ENCODE peak calls at places on chromosomes 4 and X, in ten cellular contexts. Z is Peyer's patch; S is IMR-90; K is mammary epithelial cell; O is CD8-positive, alpha-beta T cell; G is uterus; L is brain microvascular endothelial cell; E is trophoblast cell; X is bronchial epithelial cell; J is CD8-positive, alpha-beta memory T cell. I is an unnamed sample. For H3K27me3, the result is how much of the 10 kb centered on the place peaks cover.

GRCh38 chrX:78035061-78035460 is 65.6 kb upstream of the PGAM4 start:
- DNase-seq in X (no peak), L (no peak), S (no peak), O (no peak), E (no peak), Z (no peak), J (no peak), G (no peak), K (no peak), I (no peak)

GRCh38 chrX:53728506-53728905 is 42.0 kb upstream of the HUWE1 start:
- DNase-seq in O (no peak), S (no peak), X (no peak), Z (no peak), E (no peak), J (no peak), G (no peak), K (no peak), L (no peak), I (no peak)

GRCh38 chrX:1576201-1577101 is 15.0 kb upstream of the AKAP17A start:
- DNase-seq in Z (no peak), L (no peak), J (no peak), X (no peak), S (no peak), G (no peak), K (no peak), O (no peak), E (no peak), I (peak)

GRCh38 chr4:169137555-169137920 is 127.5 kb upstream of the CBR4 start:
- DNase-seq in K (no peak), X (no peak), G (no peak), Z (no peak), E (no peak), L (no peak), S (no peak), O (no peak), J (no peak), I (no peak)

GRCh38 chr4:183256756-183257385 is 63.2 kb downstream of the CLDN22 start:
- DNase-seq in G (peak), L (peak), O (peak), J (peak), K (peak), X (peak), Z (peak), S (peak), E (no peak), I (peak)

GRCh38 chr4:159547645-159548308 is 444.9 kb downstream of the RAPGEF2 start:
- DNase-seq in O (no peak), X (peak), S (no peak), K (peak), G (no peak), L (no peak), J (no peak), E (no peak), Z (no peak), I (no peak)

GRCh38 chr4:85732124-85732523 is 257.2 kb downstream of the ARHGAP24 start:
- DNase-seq in Z (no peak), L (no peak), O (no peak), G (no peak), J (no peak), K (no peak), S (no peak), X (no peak), E (no peak), I (no peak)

GRCh38 chrX:107482046-107482445 is 32.6 kb downstream of the FRMPD3 start:
- DNase-seq in S (no peak), Z (no peak), L (no peak), K (no peak), G (no peak), O (no peak), X (no peak), E (no peak), J (no peak), I (no peak)

GRCh38 chr4:3257691-3258482 is 8.9 kb downstream of the MSANTD1 start:
- DNase-seq in Z (peak), G (no peak), L (no peak), X (peak), O (no peak), J (peak), S (peak), K (peak), E (no peak), I (no peak)

GRCh38 chrX:2967584-2967983 is 38.4 kb upstream of the ARSD start:
- DNase-seq in G (no peak), O (no peak), S (no peak), X (no peak), E (no peak), Z (no peak), J (no peak), K (no peak), L (no peak), I (no peak)

GRCh38 chr4:81445196-81445595 is 26.5 kb downstream of the RASGEF1B start:
- DNase-seq in L (no peak), G (no peak), J (no peak), X (no peak), K (no peak), Z (no peak), E (no peak), O (no peak), S (peak), I (no peak)

GRCh38 chrX:131332331-131332730 is 43.2 kb upstream of the IGSF1 start:
- DNase-seq in O (no peak), J (no peak), X (no peak), L (no peak), G (no peak), Z (no peak), E (no peak), S (no peak), K (no peak), I (no peak)

GRCh38 chr4:7828011-7828720 is 111.5 kb downstream of the AFAP1 start:
- DNase-seq in K (peak), X (peak), E (no peak), J (peak), O (peak), G (peak), S (peak), L (peak), Z (no peak), I (peak)

GRCh38 chrX:45322382-45322781 is 121.7 kb upstream of the DIPK2B start:
- DNase-seq in G (peak), L (peak), K (peak), Z (no peak), E (peak), J (no peak), X (peak), S (peak), O (no peak), I (peak)

GRCh38 chrX:55709735-55710134 is 7.8 kb upstream of the RRAGB start:
- DNase-seq in J (no peak), L (no peak), Z (no peak), O (no peak), X (peak), E (no peak), K (peak), S (no peak), G (no peak), I (no peak)

GRCh38 chr4:6087669-6088068 is 69.4 kb upstream of the C4orf50 start:
- DNase-seq in Z (no peak), K (no peak), L (peak), G (no peak), X (peak), S (peak), J (no peak), E (no peak), O (no peak), I (no peak)

GRCh38 chr4:6848717-6849305 is 60.8 kb upstream of the TBC1D14 start:
- DNase-seq in O (no peak), X (no peak), K (no peak), G (no peak), Z (no peak), S (peak), L (no peak), J (no peak), E (no peak), I (no peak)

GRCh38 chr4:40629401-40630334 is at the start of gene RBM47:
- DNase-seq in K (peak), O (peak), G (peak), E (peak), Z (peak), J (no peak), L (peak), S (peak), X (peak), I (peak)

GRCh38 chr4:150569384-150569987 is 12.5 kb upstream of the MAB21L2 start:
- DNase-seq in S (peak), O (no peak), E (no peak), X (no peak), G (no peak), K (peak), Z (no peak), L (peak), J (no peak), I (no peak)

GRCh38 chr4:165834116-165834515 is 38.9 kb upstream of the TLL1 start:
- DNase-seq in S (no peak), G (no peak), J (no peak), K (no peak), O (no peak), X (no peak), L (no peak), Z (no peak), E (no peak), I (no peak)

GRCh38 chr4:87734936-87735335 is 64.4 kb upstream of the IBSP start:
- DNase-seq in L (no peak), E (no peak), J (no peak), X (peak), K (peak), G (no peak), S (no peak), Z (no peak), O (no peak), I (no peak)

GRCh38 chr4:154936873-154937272 is 155.8 kb downstream of the RBM46 start:
- DNase-seq in L (no peak), G (no peak), J (no peak), X (no peak), S (no peak), O (no peak), E (no peak), Z (no peak), K (no peak), I (no peak)

GRCh38 chr4:124070688-124071484 is 641.6 kb downstream of the ANKRD50 start:
- DNase-seq in S (peak), G (no peak), X (no peak), O (no peak), L (no peak), K (no peak), E (no peak), Z (no peak), J (no peak), I (no peak)

GRCh38 chr4:14180983-14181601 is 553.6 kb upstream of the BOD1L1 start:
- DNase-seq in K (no peak), O (no peak), Z (no peak), S (peak), G (no peak), J (no peak), L (no peak), E (no peak), X (peak), I (no peak)

GRCh38 chr4:183352546-183352945 is 30.3 kb upstream of the CLDN24 start:
- DNase-seq in Z (no peak), X (no peak), E (no peak), O (no peak), G (no peak), S (no peak), J (no peak), K (no peak), L (no peak), I (no peak)

GRCh38 chr4:164731827-164732474 is 22.0 kb upstream of the SMIM31 start:
- DNase-seq in E (peak), Z (no peak), O (peak), X (peak), K (peak), G (peak), J (peak), S (peak), L (peak), I (peak)

GRCh38 chrX:25968920-25969319 is 169.2 kb upstream of the MAGEB18 start:
- DNase-seq in L (no peak), Z (no peak), K (no peak), O (no peak), X (peak), E (no peak), S (no peak), G (no peak), J (no peak), I (no peak)

GRCh38 chrX:74902806-74903205 is 22.4 kb downstream of the NEXMIF start:
- DNase-seq in X (no peak), J (no peak), K (no peak), E (no peak), G (no peak), L (no peak), S (no peak), O (no peak), Z (no peak), I (no peak)

GRCh38 chrX:22164770-22165388 is 107.8 kb upstream of the CBLL2 start:
- DNase-seq in X (peak), J (no peak), S (peak), K (peak), G (no peak), E (no peak), Z (no peak), O (no peak), L (peak), I (no peak)

GRCh38 chrX:9327747-9328145 is 137.1 kb upstream of the TBL1X start:
- DNase-seq in E (peak), Z (no peak), J (no peak), L (peak), K (peak), X (no peak), O (no peak), S (peak), G (no peak), I (no peak)

GRCh38 chr4:10605056-10605455 is 79.5 kb downstream of the CLNK start:
- DNase-seq in S (peak), Z (no peak), O (no peak), X (no peak), L (peak), K (no peak), G (no peak), J (no peak), E (no peak), I (no peak)

GRCh38 chr4:1258457-1258856 is 9.5 kb upstream of the CTBP1 start:
- DNase-seq in L (no peak), J (no peak), O (no peak), S (no peak), Z (no peak), K (no peak), X (no peak), E (no peak), G (no peak), I (no peak)

GRCh38 chr4:99655315-99656081 is 2.1 kb downstream of the C4orf54 start:
- DNase-seq in L (peak), X (peak), G (no peak), O (no peak), S (peak), E (peak), J (no peak), Z (no peak), K (peak), I (no peak)

DNA sequence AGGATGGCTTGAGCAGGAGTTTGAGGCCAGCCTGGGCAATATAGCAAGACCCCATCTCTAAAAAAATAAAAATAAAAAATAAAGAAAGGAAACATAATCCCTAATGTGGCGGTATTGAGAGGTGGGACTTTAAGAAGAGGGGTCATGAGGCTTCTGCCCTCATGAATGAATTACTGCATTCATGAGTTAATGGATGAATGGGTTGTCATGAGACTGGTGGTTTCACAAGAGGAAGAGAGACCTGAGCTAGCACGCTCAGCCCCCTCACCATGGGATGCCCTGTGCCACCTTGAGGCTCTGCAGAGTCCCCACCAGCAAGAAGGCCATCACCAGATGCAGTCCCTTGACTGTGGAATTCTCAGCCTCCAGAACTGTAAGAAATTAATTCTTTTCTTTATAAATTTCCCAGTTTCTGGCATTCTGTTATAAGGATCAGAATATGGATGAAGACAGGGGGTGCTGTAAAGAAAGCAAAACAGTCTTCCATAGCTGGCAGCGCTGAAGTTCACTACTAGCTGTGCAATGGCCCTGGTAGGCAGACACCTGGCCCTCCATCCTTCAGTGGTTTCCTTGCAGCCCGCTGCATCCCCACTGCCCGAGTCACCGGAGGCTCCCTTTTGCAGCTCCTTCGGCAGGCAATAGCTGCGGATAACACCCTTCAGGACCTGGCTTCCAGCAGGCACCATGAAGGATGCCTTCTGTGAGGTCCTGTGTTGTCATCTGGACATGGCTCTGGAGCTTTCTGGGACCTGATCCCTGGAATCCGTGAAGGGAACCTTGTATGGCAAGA is 44.8 kb upstream of the NSG1 start:
- DNase-seq in E (no peak), Z (no peak), S (no peak), J (no peak), K (no peak), G (no peak), L (no peak), X (no peak), O (no peak), I (no peak)
- H3K27me3 ChIP-seq in E (under half), Z (under half), S (under half), J (under half), K (under half), G (under half), L (under half), X (under half), O (under half), I (under half)

GRCh38 chr4:139234258-139234657 is 45.8 kb downstream of the MGARP start:
- DNase-seq in K (no peak), X (no peak), O (no peak), S (no peak), E (no peak), J (no peak), L (no peak), Z (no peak), G (no peak), I (no peak)
- H3K27me3 ChIP-seq in K (under half), X (under half), O (under half), S (under half), E (under half), J (under half), L (under half), Z (under half), G (under half), I (under half)

GRCh38 chrX:129980540-129981206 is 1.8 kb upstream of the BCORL1 start:
- DNase-seq in O (no peak), L (no peak), S (no peak), K (no peak), X (no peak), J (peak), Z (peak), G (peak), E (peak), I (no peak)
- H3K27me3 ChIP-seq in O (under half), L (under half), S (under half), K (under half), X (under half), J (under half), Z (under half), G (under half), E (under half), I (under half)

DNA sequence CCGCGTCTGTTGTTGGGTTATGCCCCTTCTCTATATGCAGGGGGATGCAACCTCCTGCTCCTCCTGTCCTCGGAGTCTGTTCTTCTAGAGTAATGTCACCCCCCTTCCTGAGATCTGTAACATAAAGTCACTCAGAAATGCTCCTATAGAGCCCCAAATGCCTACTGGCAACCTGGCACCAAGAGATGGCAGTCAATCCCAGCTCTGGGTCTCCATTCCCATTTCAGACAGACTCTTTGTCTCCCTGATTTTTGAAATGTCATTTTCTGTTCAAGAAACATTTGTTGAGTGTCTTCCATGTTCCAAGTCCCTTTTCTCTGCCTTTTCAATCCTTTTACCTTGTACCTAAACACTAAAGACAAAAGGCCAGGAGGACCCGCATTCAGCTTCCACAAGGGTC is 9.6 kb upstream of the PRDM8 start:
- DNase-seq in X (no peak), Z (no peak), S (no peak), E (no peak), G (no peak), J (no peak), L (no peak), O (no peak), K (no peak), I (no peak)
- H3K27me3 ChIP-seq in X (under half), Z (under half), S (under half), E (half or more), G (under half), J (under half), L (under half), O (under half), K (under half), I (under half)

GRCh38 chrX:114976321-114976720 is 41.1 kb downstream of the IL13RA2 start:
- DNase-seq in G (no peak), Z (no peak), K (peak), X (peak), O (no peak), E (no peak), L (no peak), S (peak), J (no peak), I (no peak)
- H3K27me3 ChIP-seq in G (under half), Z (under half), K (under half), X (under half), O (under half), E (under half), L (under half), S (under half), J (under half), I (under half)

GRCh38 chrX:134741801-134742200 is 83.5 kb upstream of the PLAC1 start:
- DNase-seq in J (no peak), K (no peak), Z (no peak), S (no peak), O (no peak), L (no peak), X (no peak), E (no peak), G (no peak), I (no peak)
- H3K27me3 ChIP-seq in J (under half), K (under half), Z (under half), S (under half), O (under half), L (under half), X (under half), E (under half), G (under half), I (under half)

GRCh38 chr4:52716364-52717151 is 34.7 kb downstream of the ERVMER34-1 start:
- DNase-seq in J (no peak), Z (no peak), K (no peak), S (no peak), G (no peak), O (no peak), L (no peak), X (no peak), E (no peak), I (no peak)

GRCh38 chr4:52715914-52716313 is 35.3 kb downstream of the ERVMER34-1 start:
- DNase-seq in O (no peak), G (no peak), Z (no peak), J (no peak), S (no peak), X (no peak), E (no peak), K (no peak), L (no peak), I (no peak)

GRCh38 chr4:52714597-52715254 is 36.5 kb downstream of the ERVMER34-1 start:
- DNase-seq in K (no peak), J (no peak), O (no peak), E (no peak), L (no peak), S (no peak), X (no peak), Z (no peak), G (no peak), I (no peak)

GRCh38 chr4:52715255-52715897 is 35.8 kb downstream of the ERVMER34-1 start:
- DNase-seq in K (no peak), G (no peak), J (no peak), X (no peak), O (no peak), L (no peak), E (no peak), S (no peak), Z (no peak), I (no peak)

GRCh38 chr4:52718123-52718522 is 33.1 kb downstream of the ERVMER34-1 start:
- DNase-seq in X (peak), G (no peak), L (no peak), J (no peak), S (peak), Z (no peak), E (no peak), K (peak), O (no peak), I (no peak)
- H3K27me3 ChIP-seq in X (under half), G (under half), L (under half), J (under half), S (under half), Z (under half), E (under half), K (under half), O (under half), I (under half)